ENCODE peak calls at places on chromosomes 7 and 10, in seven cellular contexts. G, D, L, C, B, N and F are unnamed samples.

GRCh38 chr10:99234739-99235468 is 748 bp downstream of the HPSE2 start:
- DNase-seq in G (no peak), D (no peak), L (peak; percentile 61), C (no peak), B (peak; percentile 30), N (no peak), F (peak; percentile 34)

GRCh38 chr10:94320285-94320914 is 42.3 kb downstream of the NOC3L start:
- DNase-seq in G (peak; percentile 28), D (peak; percentile 86), L (peak; percentile 54), C (peak; percentile 77), B (peak; percentile 72), N (peak; percentile 35), F (peak; percentile 81)

GRCh38 chr10:93926613-93927012 is 32.8 kb downstream of the SLC35G1 start:
- DNase-seq in G (peak; percentile 16), D (no peak), L (no peak), C (no peak), B (no peak), N (no peak), F (no peak)

GRCh38 chr7:26664735-26665420 is 199.5 kb downstream of the SKAP2 start:
- DNase-seq in G (no peak), D (peak; percentile 64), L (no peak), C (no peak), B (no peak), N (no peak), F (peak; percentile 69)

GRCh38 chr10:21329995-21330627 is 195.4 kb downstream of the SKIDA1 start:
- DNase-seq in G (no peak), D (no peak), L (no peak), C (peak; percentile 18), B (peak; percentile 37), N (peak; percentile 89), F (peak; percentile 37)

GRCh38 chr10:96512524-96512991 is 1.2 kb downstream of the TLL2 start:
- DNase-seq in G (peak; percentile 29), D (no peak), L (peak; percentile 68), C (peak; percentile 25), B (peak; percentile 33), N (no peak), F (peak; percentile 72)

GRCh38 chr10:17758200-17758599 is 6.2 kb downstream of the TMEM236 start:
- DNase-seq in G (no peak), D (no peak), L (no peak), C (no peak), B (no peak), N (no peak), F (no peak)

GRCh38 chr7:2005746-2006145 is 227.0 kb downstream of the MAD1L1 start:
- DNase-seq in G (no peak), D (no peak), L (no peak), C (no peak), B (no peak), N (no peak), F (no peak)

GRCh38 chr10:89591111-89591795 is 53.8 kb downstream of the PANK1 start:
- DNase-seq in G (no peak), D (no peak), L (no peak), C (no peak), B (no peak), N (no peak), F (no peak)

GRCh38 chr10:63140077-63140476 is 6.9 kb downstream of the NRBF2 start:
- DNase-seq in G (no peak), D (no peak), L (no peak), C (no peak), B (no peak), N (no peak), F (no peak)

GRCh38 chr7:149558149-149558861 is 60.7 kb upstream of the ZNF746 start:
- DNase-seq in G (no peak), D (no peak), L (no peak), C (no peak), B (no peak), N (peak; percentile 98), F (no peak)

GRCh38 chr7:122369756-122370155 is 65.2 kb upstream of the FEZF1 start:
- DNase-seq in G (no peak), D (no peak), L (no peak), C (no peak), B (no peak), N (no peak), F (no peak)

GRCh38 chr10:8017276-8017675 is 37.2 kb upstream of the GATA3 start:
- DNase-seq in G (no peak), D (no peak), L (no peak), C (no peak), B (peak; percentile 52), N (no peak), F (peak; percentile 26)

GRCh38 chr10:49179699-49180511 is 8.3 kb downstream of the TMEM273 start:
- DNase-seq in G (no peak), D (peak; percentile 65), L (no peak), C (peak; percentile 13), B (no peak), N (no peak), F (no peak)

GRCh38 chr10:45420453-45421192 is 46.6 kb downstream of the ALOX5 start:
- DNase-seq in G (peak; percentile 91), D (peak; percentile 76), L (no peak), C (peak; percentile 80), B (no peak), N (no peak), F (peak; percentile 57)

GRCh38 chr10:77865585-77866324 is 60.8 kb downstream of the DLG5 start:
- DNase-seq in G (peak; percentile 13), D (no peak), L (no peak), C (peak; percentile 70), B (no peak), N (no peak), F (peak; percentile 71)

GRCh38 chr10:122259075-122259466 is 12.0 kb upstream of the BTBD16 start:
- DNase-seq in G (no peak), D (no peak), L (no peak), C (no peak), B (no peak), N (no peak), F (no peak)

GRCh38 chr7:155209920-155210319 is 87.8 kb upstream of the INSIG1 start:
- DNase-seq in G (no peak), D (peak; percentile 43), L (no peak), C (no peak), B (no peak), N (no peak), F (peak; percentile 81)

GRCh38 chr7:12861070-12861469 is 173.6 kb downstream of the ARL4A start:
- DNase-seq in G (no peak), D (no peak), L (no peak), C (no peak), B (no peak), N (no peak), F (peak; percentile 12)

GRCh38 chr7:127859330-127859729 is 171.9 kb downstream of the LRRC4 start:
- DNase-seq in G (no peak), D (no peak), L (no peak), C (no peak), B (no peak), N (no peak), F (no peak)

GRCh38 chr7:7662527-7662926 is 22.0 kb downstream of the UMAD1 start:
- DNase-seq in G (peak; percentile 43), D (no peak), L (peak; percentile 19), C (no peak), B (peak; percentile 54), N (no peak), F (peak; percentile 44)

GRCh38 chr7:17638727-17639126 is 301.6 kb downstream of the SNX13 start:
- DNase-seq in G (peak; percentile 32), D (no peak), L (peak; percentile 86), C (no peak), B (no peak), N (no peak), F (no peak)

GRCh38 chr10:133292919-133293809 is 15.5 kb downstream of the TUBGCP2 start:
- DNase-seq in G (no peak), D (peak; percentile 73), L (no peak), C (no peak), B (no peak), N (peak; percentile 7), F (no peak)

GRCh38 chr7:103989785-103990775 is 622 bp upstream of the RELN start:
- DNase-seq in G (peak; percentile 51), D (no peak), L (peak; percentile 93), C (no peak), B (peak; percentile 55), N (no peak), F (peak; percentile 72)

GRCh38 chr10:82668266-82668665 is 793.3 kb downstream of the NRG3 start:
- DNase-seq in G (no peak), D (no peak), L (no peak), C (no peak), B (no peak), N (no peak), F (no peak)